ENCODE peak calls at places on chromosomes 7 and 10, in nine cellular contexts. T is astrocyte of the spinal cord; X is CD4-positive, alpha-beta T cell; H is GM12865; J is nephron progenitor cell; D is ascending aorta; V is K562; R is stomach; K is osteocyte. W is an unnamed sample.

GRCh38 chr7:167087-167855 is 25.1 kb upstream of the FAM20C start:
- DNase-seq in J (no peak), T (no peak), V (no peak), K (no peak), D (no peak), H (no peak), R (no peak), X (no peak), W (no peak)

GRCh38 chr7:17722798-17723197 is 217.5 kb downstream of the SNX13 start:
- DNase-seq in R (no peak), D (no peak), V (no peak), J (no peak), K (no peak), T (no peak), H (no peak), X (no peak), W (no peak)

GRCh38 chr10:82668266-82668665 is 793.3 kb downstream of the NRG3 start:
- DNase-seq in J (no peak), V (no peak), R (no peak), T (peak), X (no peak), K (no peak), D (no peak), H (no peak), W (no peak)

GRCh38 chr7:94067506-94067905 is 63.4 kb upstream of the BET1 start:
- DNase-seq in T (no peak), V (no peak), J (no peak), R (no peak), H (no peak), K (no peak), X (no peak), D (no peak), W (no peak)

GRCh38 chr7:120272261-120272895 is 597 bp upstream of the KCND2 start:
- DNase-seq in T (peak), H (peak), D (no peak), X (no peak), V (peak), K (no peak), J (peak), R (no peak), W (no peak)

GRCh38 chr7:27147211-27148030 is at the start of gene HOXA6:
- DNase-seq in T (peak), K (no peak), R (peak), X (no peak), H (no peak), D (peak), J (peak), V (no peak), W (peak)

GRCh38 chr7:121555558-121555957 is 159.4 kb upstream of the FAM3C start:
- DNase-seq in H (no peak), R (no peak), V (no peak), X (no peak), D (no peak), J (no peak), K (no peak), T (no peak), W (no peak)

GRCh38 chr7:13641699-13642098 is 347.8 kb downstream of the ETV1 start:
- DNase-seq in T (peak), H (no peak), R (no peak), V (no peak), K (no peak), D (no peak), X (no peak), J (no peak), W (no peak)

GRCh38 chr10:12869427-12869826 is 132.1 kb downstream of the CCDC3 start:
- DNase-seq in J (no peak), X (no peak), T (no peak), R (no peak), D (no peak), K (no peak), H (no peak), V (no peak), W (no peak)

GRCh38 chr7:102875700-102876192 is 37.1 kb upstream of the LRRC17 start:
- DNase-seq in R (peak), J (no peak), T (peak), V (peak), D (peak), X (no peak), H (no peak), K (no peak), W (no peak)

GRCh38 chr7:157881062-157881771 is 544.4 kb downstream of the DNAJB6 start:
- DNase-seq in V (no peak), H (no peak), T (no peak), J (no peak), X (no peak), R (no peak), K (no peak), D (no peak), W (no peak)

GRCh38 chr10:54800677-54801480 is at the start of gene PCDH15:
- DNase-seq in K (no peak), R (no peak), H (peak), T (peak), V (no peak), J (peak), X (no peak), D (no peak), W (no peak)

GRCh38 chr7:83119002-83119358 is 43.7 kb downstream of the PCLO start:
- DNase-seq in R (no peak), J (no peak), D (no peak), T (no peak), H (no peak), X (no peak), V (no peak), K (no peak), W (no peak)

GRCh38 chr7:47601119-47601880 is 19.4 kb upstream of the TNS3 start:
- DNase-seq in V (no peak), H (peak), D (no peak), R (no peak), K (no peak), T (peak), X (no peak), J (no peak), W (no peak)

GRCh38 chr7:76165973-76166403 is 35.7 kb upstream of the SRRM3 start:
- DNase-seq in J (no peak), K (no peak), H (no peak), T (no peak), D (peak), R (no peak), X (no peak), V (no peak), W (no peak)

GRCh38 chr7:37416739-37417474 is 31.8 kb downstream of the ELMO1 start:
- DNase-seq in R (no peak), V (no peak), K (no peak), H (no peak), J (no peak), T (no peak), D (no peak), X (no peak), W (no peak)

GRCh38 chr7:12638851-12639467 is 48.5 kb upstream of the ARL4A start:
- DNase-seq in V (peak), R (no peak), H (peak), J (no peak), X (no peak), K (no peak), T (peak), D (no peak), W (no peak)

GRCh38 chr7:157977306-157977705 is 610.3 kb downstream of the PTPRN2 start:
- DNase-seq in H (no peak), J (no peak), K (no peak), T (no peak), R (no peak), D (no peak), V (no peak), X (no peak), W (no peak)

GRCh38 chr7:75971961-75972763 is 22.2 kb downstream of the TMEM120A start:
- DNase-seq in R (no peak), D (peak), T (no peak), X (no peak), K (no peak), H (no peak), V (peak), J (peak), W (no peak)

GRCh38 chr7:140316165-140316661 is 82.1 kb downstream of the SLC37A3 start:
- DNase-seq in H (no peak), T (peak), R (peak), J (no peak), V (peak), K (no peak), X (no peak), D (peak), W (no peak)

GRCh38 chr7:14761506-14762296 is 140.8 kb downstream of the DGKB start:
- DNase-seq in X (no peak), H (no peak), R (no peak), K (no peak), D (no peak), T (peak), V (no peak), J (no peak), W (no peak)

GRCh38 chr10:28397229-28397628 is 94.4 kb upstream of the MPP7 start:
- DNase-seq in D (no peak), K (no peak), V (no peak), X (no peak), H (no peak), J (no peak), T (no peak), R (no peak), W (no peak)

GRCh38 chr10:125123363-125124113 is 36.8 kb downstream of the CTBP2 start:
- DNase-seq in V (no peak), H (no peak), X (no peak), R (peak), J (no peak), D (peak), K (peak), T (peak), W (no peak)

DNA sequence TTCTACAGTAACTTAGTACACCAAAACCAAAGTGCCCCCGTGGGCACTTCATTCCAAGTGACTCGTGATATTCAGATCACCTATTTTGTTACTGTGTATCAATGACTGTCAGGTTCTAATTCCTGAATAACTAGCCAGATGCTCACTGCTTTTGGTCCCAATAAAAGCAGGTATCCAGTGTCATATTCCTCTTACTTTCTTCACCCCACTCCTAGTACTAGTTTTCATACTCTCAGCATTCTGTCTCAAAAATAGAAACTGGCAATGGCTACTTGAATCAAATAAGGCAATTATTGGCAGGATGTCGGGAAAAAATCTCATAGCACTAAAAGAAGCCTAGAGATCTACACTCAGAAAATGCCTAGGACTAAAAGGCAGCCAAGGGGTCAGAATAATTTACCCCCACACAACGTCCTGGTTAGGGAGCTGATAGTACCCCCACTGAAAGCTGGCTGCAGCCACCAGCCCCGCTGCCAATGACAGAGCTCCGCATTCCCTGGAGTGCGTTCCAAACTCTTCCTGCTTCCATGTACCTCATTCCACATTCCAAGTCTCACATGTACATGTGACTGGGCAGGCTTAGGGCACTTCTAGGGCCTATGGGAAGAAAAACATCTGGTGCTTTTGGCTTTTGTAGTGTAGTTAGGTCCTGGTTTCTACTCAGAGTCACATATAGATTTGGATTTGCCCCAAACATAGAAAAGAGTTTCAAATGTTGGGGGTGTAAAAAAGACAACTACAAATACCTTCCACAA is 84.4 kb downstream of the ZNF467 start:
- DNase-seq in X (no peak), H (no peak), D (no peak), K (no peak), V (no peak), T (no peak), J (no peak), R (no peak), W (no peak)
- TF ChIP-seq CTCF in X (no peak), H (no peak), D (no peak), K (no peak), V (no peak), T (no peak), J (no peak), R (no peak), W (no peak)

DNA sequence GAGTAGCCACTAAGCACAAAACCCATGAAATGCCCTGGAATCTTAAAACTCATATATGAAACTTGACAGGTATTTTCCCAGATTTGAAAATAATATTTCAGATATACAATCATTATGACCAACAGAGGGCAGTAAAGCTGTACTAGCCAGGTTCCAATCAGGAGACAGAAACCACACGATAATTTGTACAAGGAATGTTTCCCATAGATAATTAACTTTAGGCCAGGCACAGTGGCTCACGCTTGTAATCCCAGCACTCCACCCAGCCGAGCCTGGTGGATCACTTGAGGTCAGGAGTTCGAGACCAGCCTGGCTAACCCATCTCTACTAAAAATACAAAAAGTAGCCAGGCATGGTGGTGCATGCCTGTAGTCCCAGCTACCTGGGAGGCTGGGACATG is 31.0 kb upstream of the NUB1 start:
- DNase-seq in X (no peak), T (no peak), R (no peak), J (no peak), V (peak), D (peak), H (no peak), K (peak), W (no peak)
- TF ChIP-seq CTCF in X (no peak), T (peak), R (no peak), J (peak), V (no peak), D (no peak), H (peak), K (peak), W (peak)

DNA sequence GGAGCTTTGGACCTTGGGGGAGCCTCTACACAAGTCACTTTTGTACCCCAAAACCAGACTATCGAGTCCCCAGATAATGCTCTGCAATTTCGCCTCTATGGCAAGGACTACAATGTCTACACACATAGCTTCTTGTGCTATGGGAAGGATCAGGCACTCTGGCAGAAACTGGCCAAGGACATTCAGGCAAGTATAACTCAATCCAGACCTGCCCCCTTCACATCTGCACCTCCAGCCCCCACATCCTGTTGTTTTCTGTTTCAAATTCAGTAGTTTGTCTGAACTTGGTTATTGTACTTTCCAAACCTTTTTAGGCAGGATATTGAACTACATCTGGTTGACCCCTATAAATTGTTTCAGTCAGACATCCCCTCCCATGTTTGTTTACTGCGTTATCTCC is 62.4 kb upstream of the CC2D2B start:
- DNase-seq in R (no peak), D (no peak), T (no peak), H (no peak), X (no peak), V (no peak), J (no peak), K (no peak), W (no peak)
- TF ChIP-seq CTCF in R (no peak), D (no peak), T (no peak), H (no peak), X (no peak), V (no peak), J (no peak), K (no peak), W (no peak)

DNA sequence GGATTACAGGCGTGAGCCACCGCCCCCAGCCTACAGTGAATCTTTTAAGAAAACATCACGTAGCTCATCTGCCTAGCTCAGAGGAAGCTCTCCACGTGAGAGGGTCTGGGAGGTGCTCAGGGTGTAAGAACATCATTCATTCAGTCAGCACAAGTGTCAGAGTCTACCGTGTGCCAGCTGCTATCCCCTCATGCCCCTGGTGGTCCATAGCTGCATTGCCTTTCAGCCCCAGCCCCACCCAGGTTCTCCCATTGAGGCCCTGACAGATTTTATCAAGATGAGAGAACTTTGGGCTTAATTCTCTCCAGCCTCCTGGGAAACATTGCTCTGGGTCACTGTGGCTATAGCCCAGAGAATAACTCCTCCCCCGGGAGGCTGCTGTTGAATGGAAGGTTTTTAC is 45.1 kb downstream of the ZNF503 start:
- DNase-seq in D (no peak), H (no peak), X (no peak), J (no peak), T (no peak), K (no peak), R (no peak), V (peak), W (no peak)
- TF ChIP-seq CTCF in D (no peak), H (no peak), X (no peak), J (no peak), T (no peak), K (no peak), R (no peak), V (peak), W (peak)

W was measured in type B pancreatic cell.